ENCODE peak calls at places on chromosomes 16 and 17, in nine cellular contexts. A, Y, F, L, R, V, M, Q and G are unnamed samples.

GRCh38 chr16:50308237-50308965 is 42.0 kb downstream of the ADCY7 start:
- DNase-seq in A (no peak), Y (no peak), F (peak; percentile 64), L (no peak), R (no peak), V (no peak), M (no peak), Q (no peak), G (no peak)

GRCh38 chr16:87410530-87410929 is 18.4 kb downstream of the MAP1LC3B start:
- DNase-seq in A (no peak), Y (no peak), F (no peak), L (no peak), R (no peak), V (no peak), M (no peak), Q (no peak), G (no peak)

GRCh38 chr17:70855401-70856054 is 686.2 kb downstream of the KCNJ2 start:
- DNase-seq in A (no peak), Y (no peak), F (no peak), L (peak; percentile 20), R (no peak), V (peak; percentile 25), M (peak; percentile 59), Q (peak; percentile 21), G (no peak)

GRCh38 chr16:70553645-70554044 is 30.0 kb downstream of the SF3B3 start:
- DNase-seq in A (no peak), Y (peak; percentile 87), F (no peak), L (no peak), R (no peak), V (no peak), M (peak; percentile 77), Q (peak; percentile 92), G (no peak)

GRCh38 chr17:12806630-12807029 is 17.3 kb downstream of the ARHGAP44 start:
- DNase-seq in A (no peak), Y (no peak), F (no peak), L (no peak), R (no peak), V (no peak), M (no peak), Q (no peak), G (no peak)

GRCh38 chr17:38967290-38967738 is at the start of gene FBXO47:
- DNase-seq in A (peak; percentile 96), Y (peak; percentile 83), F (no peak), L (no peak), R (peak; percentile 57), V (peak; percentile 87), M (peak; percentile 92), Q (peak; percentile 89), G (no peak)

GRCh38 chr16:87330257-87330624 is 13.0 kb upstream of the C16orf95 start:
- DNase-seq in A (peak; percentile 45), Y (no peak), F (no peak), L (no peak), R (no peak), V (no peak), M (no peak), Q (no peak), G (no peak)

GRCh38 chr16:919658-920631 is 50.8 kb downstream of the LMF1 start:
- DNase-seq in A (no peak), Y (peak; percentile 70), F (no peak), L (no peak), R (no peak), V (no peak), M (peak; percentile 45), Q (peak; percentile 44), G (no peak)

GRCh38 chr17:63841350-63842172 is 924 bp downstream of the SMARCD2 start:
- DNase-seq in A (peak; percentile 80), Y (peak; percentile 47), F (no peak), L (no peak), R (peak; percentile 31), V (peak; percentile 45), M (peak; percentile 32), Q (peak; percentile 37), G (no peak)

GRCh38 chr17:21288581-21289017 is 4.1 kb downstream of the MAP2K3 start:
- DNase-seq in A (no peak), Y (no peak), F (no peak), L (no peak), R (no peak), V (no peak), M (no peak), Q (no peak), G (no peak)

DNA sequence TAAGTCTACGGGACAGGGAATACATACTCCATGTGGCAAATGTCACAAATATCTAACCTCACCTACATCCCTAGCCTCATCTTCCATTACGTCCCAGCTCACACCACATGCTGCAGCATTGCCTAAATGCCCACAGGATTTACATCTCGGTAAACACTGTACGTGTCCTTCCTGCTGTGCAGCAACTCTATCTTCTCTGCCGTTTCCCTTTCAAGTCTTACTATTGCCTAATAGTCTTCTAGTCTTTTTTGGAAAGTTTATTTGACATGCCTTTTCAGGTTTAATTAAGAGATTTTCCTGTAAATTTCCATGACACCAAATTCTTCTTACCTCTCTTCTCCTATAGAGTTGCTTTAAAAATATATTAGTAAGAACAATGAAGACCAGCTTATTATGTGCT is 120.5 kb downstream of the HS3ST4 start:
- DNase-seq in A (no peak), Y (no peak), F (no peak), L (no peak), R (no peak), V (no peak), M (no peak), Q (no peak), G (no peak)
- TF ChIP-seq CTCF in A (no peak), Y (no peak), F (no peak), L (no peak), R (no peak), V (no peak), M (no peak), Q (no peak), G (no peak)

DNA sequence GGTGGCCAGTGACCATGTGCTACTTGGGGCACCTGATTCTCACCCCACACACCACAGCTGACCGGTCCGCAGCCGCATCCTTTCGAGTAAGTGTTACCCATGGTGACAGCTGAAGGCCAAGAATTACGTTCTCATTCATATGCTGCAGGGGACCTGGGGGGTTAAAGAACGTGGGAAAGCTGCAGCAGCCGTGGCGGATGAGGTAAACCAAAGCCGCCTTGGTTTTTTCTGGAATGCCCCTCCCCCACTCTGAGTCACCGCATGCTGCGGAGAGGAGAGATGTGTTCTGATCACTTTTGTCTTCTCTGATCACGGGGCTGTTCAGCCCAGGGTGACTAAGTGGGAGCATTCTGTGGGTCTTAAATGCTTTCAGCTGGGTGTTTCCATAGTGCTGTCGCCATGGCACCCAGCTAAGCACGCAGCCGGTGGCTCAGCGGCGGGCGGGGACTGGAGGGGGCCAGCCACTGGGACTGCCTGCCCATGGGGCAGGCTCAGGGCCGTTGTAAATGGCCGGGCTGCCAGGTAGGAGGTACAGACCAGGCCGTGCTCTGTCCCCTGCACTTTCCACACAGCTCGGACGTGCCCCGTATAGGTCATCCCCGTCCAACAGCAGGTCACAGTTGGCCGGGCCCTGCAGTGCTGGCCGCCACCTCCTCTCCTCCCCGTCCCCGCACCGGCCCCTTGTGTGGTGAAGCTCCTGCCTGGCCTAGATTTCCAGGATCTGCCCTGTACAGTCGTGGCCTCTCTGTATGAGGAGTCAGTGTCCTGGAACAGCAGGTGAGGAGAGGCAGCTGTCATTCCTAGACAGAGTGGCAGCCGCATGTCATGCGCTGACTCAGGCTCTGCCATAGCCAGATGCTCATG is 60.0 kb downstream of the BAIAP2 start:
- DNase-seq in A (no peak), Y (peak; percentile 98), F (peak; percentile 85), L (peak; percentile 67), R (peak; percentile 88), V (no peak), M (peak; percentile 100), Q (peak; percentile 100), G (peak; percentile 96)
- TF ChIP-seq CTCF in A (no peak), Y (peak; percentile 14), F (no peak), L (no peak), R (no peak), V (no peak), M (no peak), Q (peak; percentile 5), G (no peak)

DNA sequence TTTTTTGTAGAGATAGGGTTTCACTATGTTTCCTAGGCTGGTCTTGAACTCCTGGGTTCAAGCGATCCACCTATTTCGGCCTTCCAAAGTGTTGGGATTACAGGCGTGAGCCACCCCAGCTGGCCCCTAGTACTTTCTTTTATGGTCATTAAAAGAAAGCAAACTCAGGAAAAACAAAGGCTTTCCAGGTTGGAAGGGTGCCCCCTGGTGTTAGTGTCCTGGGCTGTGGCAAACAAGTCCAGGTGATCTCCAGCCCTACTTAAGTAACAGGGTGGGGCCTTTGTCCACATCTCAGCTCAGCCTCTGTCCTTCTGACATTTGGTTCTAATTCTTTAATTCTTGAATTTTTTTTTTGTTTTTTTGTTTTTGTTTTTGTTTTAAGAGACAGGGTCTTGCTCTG is 6.9 kb downstream of the IGFBP4 start:
- DNase-seq in A (no peak), Y (peak; percentile 55), F (no peak), L (no peak), R (no peak), V (no peak), M (no peak), Q (peak; percentile 69), G (no peak)
- TF ChIP-seq CTCF in A (peak; percentile 63), Y (peak; percentile 67), F (peak; percentile 63), L (peak; percentile 88), R (no peak), V (peak; percentile 47), M (peak; percentile 58), Q (peak; percentile 60), G (peak; percentile 43)

GRCh38 chr16:57146735-57147134 is 39.1 kb downstream of the PSME3IP1 start:
- DNase-seq in A (no peak), Y (no peak), F (no peak), L (no peak), R (peak; percentile 10), V (no peak), M (no peak), Q (no peak), G (no peak)
- TF ChIP-seq CTCF in A (peak; percentile 10), Y (no peak), F (peak; percentile 59), L (no peak), R (no peak), V (no peak), M (peak; percentile 26), Q (peak; percentile 24), G (no peak)

GRCh38 chr17:75876190-75876937 is 2.0 kb downstream of the TRIM47 start:
- DNase-seq in A (peak; percentile 77), Y (no peak), F (no peak), L (no peak), R (no peak), V (no peak), M (no peak), Q (no peak), G (no peak)
- TF ChIP-seq CTCF in A (no peak), Y (no peak), F (peak; percentile 19), L (no peak), R (no peak), V (peak; percentile 39), M (peak; percentile 14), Q (no peak), G (no peak)

GRCh38 chr17:77634710-77635109 is 323.8 kb upstream of the TNRC6C start:
- DNase-seq in A (no peak), Y (no peak), F (no peak), L (no peak), R (no peak), V (no peak), M (no peak), Q (no peak), G (peak; percentile 65)
- TF ChIP-seq CTCF in A (no peak), Y (no peak), F (no peak), L (no peak), R (no peak), V (no peak), M (no peak), Q (no peak), G (peak; percentile 35)

GRCh38 chr16:29842732-29843346 is 20.2 kb downstream of the CDIPT start:
- DNase-seq in A (no peak), Y (no peak), F (no peak), L (no peak), R (no peak), V (no peak), M (no peak), Q (no peak), G (no peak)
- TF ChIP-seq CTCF in A (no peak), Y (no peak), F (no peak), L (no peak), R (no peak), V (no peak), M (no peak), Q (peak; percentile 14), G (no peak)